ENCODE peak calls at places on chromosomes 1 and 21, in seven cellular contexts. N, S, B, F, K, W and U are unnamed samples.

GRCh38 chr21:34534522-34534921 is 22.5 kb upstream of the KCNE1 start:
- ATAC-seq in K (peak), N (peak), S (no peak), F (peak), B (no peak), W (no peak), U (peak)

GRCh38 chr1:84719477-84720274 is 29.4 kb upstream of the SSX2IP start:
- ATAC-seq in K (peak), F (no peak), N (no peak), W (no peak), S (peak), B (no peak), U (no peak)

GRCh38 chr21:39869141-39869818 is 2.0 kb downstream of the PCP4 start:
- ATAC-seq in F (no peak), W (no peak), K (peak), B (no peak), S (no peak), N (no peak), U (no peak)

GRCh38 chr21:36232641-36233040 is 76.0 kb downstream of the DOP1B start:
- ATAC-seq in B (no peak), K (no peak), N (no peak), S (no peak), F (no peak), W (no peak), U (no peak)

GRCh38 chr21:27369962-27370578 is 403.2 kb upstream of the ADAMTS5 start:
- ATAC-seq in N (no peak), B (no peak), K (no peak), S (no peak), F (no peak), W (no peak), U (no peak)

GRCh38 chr1:205317311-205317917 is 4.1 kb downstream of the NUAK2 start:
- ATAC-seq in W (peak), S (no peak), F (no peak), B (no peak), N (no peak), K (no peak), U (no peak)

GRCh38 chr1:119853155-119853554 is 41.9 kb upstream of the REG4 start:
- ATAC-seq in W (no peak), F (no peak), K (no peak), S (no peak), B (no peak), N (no peak), U (no peak)

GRCh38 chr1:66176828-66177227 is 357.1 kb upstream of the SGIP1 start:
- ATAC-seq in N (no peak), K (no peak), S (no peak), B (no peak), F (no peak), W (peak), U (no peak)

GRCh38 chr1:204408602-204409001 is 3.0 kb downstream of the PPP1R15B start:
- ATAC-seq in N (no peak), F (no peak), S (no peak), W (no peak), K (no peak), B (no peak), U (no peak)

GRCh38 chr1:115329965-115330364 is 8.1 kb downstream of the NGF start:
- ATAC-seq in B (no peak), S (peak), W (no peak), F (no peak), N (no peak), K (peak), U (no peak)

GRCh38 chr1:86507935-86508582 is 38.8 kb upstream of the CLCA4 start:
- ATAC-seq in S (peak), W (peak), B (no peak), F (no peak), K (peak), N (no peak), U (no peak)

GRCh38 chr1:111633736-111634135 is 14.1 kb downstream of the RAP1A start:
- ATAC-seq in N (peak), S (no peak), F (no peak), W (no peak), K (no peak), B (no peak), U (no peak)

GRCh38 chr21:31509108-31510017 is 150.1 kb upstream of the SOD1 start:
- ATAC-seq in N (peak), K (no peak), W (peak), S (no peak), F (peak), B (peak), U (peak)

GRCh38 chr21:30234643-30235042 is 18.7 kb upstream of the CLDN8 start:
- ATAC-seq in W (no peak), F (no peak), K (no peak), N (no peak), S (no peak), B (no peak), U (no peak)

GRCh38 chr1:157249326-157249725 is 111.1 kb upstream of the ETV3 start:
- ATAC-seq in S (no peak), K (no peak), W (no peak), F (peak), N (no peak), B (no peak), U (peak)

GRCh38 chr1:244349103-244349531 is 102.6 kb downstream of the ADSS2 start:
- ATAC-seq in K (peak), N (peak), S (peak), W (peak), F (no peak), B (no peak), U (no peak)

GRCh38 chr21:46054447-46054846 is 43.5 kb upstream of the COL6A2 start:
- ATAC-seq in K (peak), S (peak), W (peak), F (no peak), B (no peak), N (no peak), U (no peak)

GRCh38 chr1:209354840-209355165 is 228.7 kb upstream of the CAMK1G start:
- ATAC-seq in K (no peak), N (no peak), F (no peak), B (no peak), S (no peak), W (no peak), U (no peak)